ENCODE peak calls at places on chromosomes 2 and 18, in five cellular contexts. R, X, Z, V and K are unnamed samples.
A peak's percentile ranks its signal among the peaks of the same experiment; 100 is the strongest.

GRCh38 chr2:8116661-8117060 is 565.2 kb upstream of the ID2 start:
- DNase-seq in V (peak; percentile 26), R (no peak), Z (no peak), X (no peak), K (no peak)

GRCh38 chr2:100114011-100114433 is 28.4 kb downstream of the AFF3 start:
- DNase-seq in Z (no peak), R (no peak), X (no peak), V (peak; percentile 18), K (no peak)

GRCh38 chr2:239678666-239679296 is 278.0 kb upstream of the HDAC4 start:
- DNase-seq in R (no peak), X (no peak), Z (no peak), V (no peak), K (peak; percentile 10)

GRCh38 chr18:8816805-8817204 is 111.4 kb downstream of the MTCL1 start:
- DNase-seq in V (no peak), X (no peak), Z (no peak), R (no peak), K (no peak)

GRCh38 chr2:149002891-149003740 is 35.4 kb upstream of the LYPD6B start:
- DNase-seq in V (no peak), X (no peak), R (no peak), Z (no peak), K (no peak)

GRCh38 chr2:120930861-120931260 is 195.2 kb downstream of the GLI2 start:
- DNase-seq in X (no peak), V (no peak), R (no peak), Z (peak; percentile 24), K (no peak)

GRCh38 chr18:73118121-73118816 is 250.5 kb upstream of the NETO1 start:
- DNase-seq in V (no peak), R (no peak), Z (no peak), X (no peak), K (no peak)

GRCh38 chr2:164145093-164145987 is 409.5 kb upstream of the FIGN start:
- DNase-seq in V (no peak), X (no peak), R (no peak), Z (no peak), K (no peak)

GRCh38 chr2:233442028-233442310 is 87.7 kb downstream of the DGKD start:
- DNase-seq in X (no peak), Z (no peak), R (no peak), V (no peak), K (no peak)

GRCh38 chr2:37679072-37679695 is 7.7 kb upstream of the CDC42EP3 start:
- DNase-seq in V (no peak), Z (no peak), R (no peak), X (no peak), K (no peak)

GRCh38 chr18:51803029-51803428 is 537.0 kb upstream of the DCC start:
- DNase-seq in X (no peak), V (no peak), Z (no peak), R (no peak), K (no peak)